ENCODE peak calls at places on chromosomes 6 and 20, in four cellular contexts. R is H1, P is K562, D is HepG2. U is an unnamed sample.

GRCh38 chr6:15715060-15715459 is 52.2 kb upstream of the DTNBP1 start:
- DNase-seq in R (no peak), P (no peak), D (no peak), U (no peak)

GRCh38 chr20:60559462-60559861 is 601.2 kb downstream of the CDH26 start:
- DNase-seq in R (no peak), P (no peak), D (no peak), U (no peak)

GRCh38 chr6:42259841-42260395 is 42.3 kb upstream of the MRPS10 start:
- DNase-seq in R (no peak), P (peak; percentile 42), D (no peak), U (no peak)

GRCh38 chr20:62219992-62220665 is at the start of gene HRH3:
- DNase-seq in R (peak; percentile 80), P (peak; percentile 96), D (peak; percentile 41), U (no peak)

GRCh38 chr6:135162678-135163439 is 18.2 kb upstream of the MYB start:
- DNase-seq in R (peak; percentile 93), P (peak; percentile 73), D (peak; percentile 23), U (no peak)

GRCh38 chr20:35954907-35955251 is 577 bp upstream of the SCAND1 start:
- DNase-seq in R (no peak), P (no peak), D (peak; percentile 58), U (no peak)

GRCh38 chr6:84119277-84119676 is 85.7 kb downstream of the MRAP2 start:
- DNase-seq in R (no peak), P (no peak), D (no peak), U (no peak)

GRCh38 chr6:148342146-148343027 is at the start of gene SASH1:
- DNase-seq in R (peak; percentile 86), P (no peak), D (peak; percentile 96), U (peak; percentile 5)

GRCh38 chr20:45945678-45946148 is 11.2 kb downstream of the PCIF1 start:
- DNase-seq in R (no peak), P (no peak), D (no peak), U (no peak)

GRCh38 chr20:35091808-35092523 is 641 bp downstream of the TRPC4AP start:
- DNase-seq in R (no peak), P (no peak), D (peak; percentile 44), U (no peak)

GRCh38 chr6:72205500-72205899 is 319.1 kb downstream of the RIMS1 start:
- DNase-seq in R (no peak), P (no peak), D (no peak), U (no peak)

GRCh38 chr6:19902201-19902600 is 65.0 kb downstream of the ID4 start:
- DNase-seq in R (no peak), P (no peak), D (no peak), U (no peak)

GRCh38 chr20:16366548-16366947 is 206.7 kb downstream of the KIF16B start:
- DNase-seq in R (no peak), P (no peak), D (no peak), U (no peak)

GRCh38 chr6:138795809-138796469 is at the start of gene ECT2L:
- DNase-seq in R (peak; percentile 89), P (no peak), D (no peak), U (no peak)

GRCh38 chr6:63347599-63347998 is 27.8 kb upstream of the LGSN start:
- DNase-seq in R (no peak), P (no peak), D (peak; percentile 48), U (no peak)

GRCh38 chr20:52340036-52340634 is 148.6 kb upstream of the ZFP64 start:
- DNase-seq in R (no peak), P (peak; percentile 16), D (peak; percentile 54), U (no peak)

GRCh38 chr6:43478008-43478372 is 620 bp downstream of the TJAP1 start:
- DNase-seq in R (no peak), P (no peak), D (no peak), U (no peak)

GRCh38 chr20:53080969-53081871 is 109.1 kb downstream of the TSHZ2 start:
- DNase-seq in R (no peak), P (no peak), D (peak; percentile 99), U (no peak)

GRCh38 chr20:36273414-36274247 is 32.5 kb upstream of the DLGAP4 start:
- DNase-seq in R (peak; percentile 41), P (no peak), D (no peak), U (no peak)

GRCh38 chr20:23103284-23104018 is 17.3 kb upstream of the CD93 start:
- DNase-seq in R (no peak), P (no peak), D (no peak), U (no peak)

DNA sequence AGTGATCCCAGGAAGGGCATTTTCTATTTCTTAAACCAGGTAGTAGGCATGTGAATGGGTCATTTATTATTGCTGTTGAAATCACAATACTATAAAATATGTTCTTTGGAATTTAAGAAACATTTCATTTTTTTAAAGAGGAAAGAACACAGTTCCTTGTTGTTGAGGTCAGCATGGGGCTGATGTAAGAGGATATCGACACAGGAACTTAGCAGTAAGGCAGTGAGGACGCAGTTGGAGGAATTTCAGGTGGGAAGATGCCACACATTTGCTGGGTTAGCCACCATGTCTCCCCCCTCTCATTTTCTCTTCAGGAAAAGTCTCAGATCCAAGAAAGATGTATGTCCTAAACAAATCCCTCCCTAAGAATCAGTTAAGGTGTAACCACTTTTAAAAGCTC is 99.1 kb downstream of the TCP11 start:
- DNase-seq in R (no peak), P (no peak), D (no peak), U (no peak)
- TF ChIP-seq ATF2 in R (no peak), P (no peak), D (no peak), U (no peak)

GRCh38 chr6:2763345-2763841 is 1.8 kb upstream of the WRNIP1 start:
- DNase-seq in R (no peak), P (no peak), D (no peak), U (no peak)

GRCh38 chr6:2763876-2764540 is 1.2 kb upstream of the WRNIP1 start:
- DNase-seq in R (no peak), P (no peak), D (no peak), U (no peak)

GRCh38 chr6:2758980-2759379 is 6.2 kb upstream of the WRNIP1 start:
- DNase-seq in R (no peak), P (no peak), D (no peak), U (no peak)

GRCh38 chr6:2764610-2765165 is 505 bp upstream of the WRNIP1 start:
- DNase-seq in R (peak; percentile 86), P (peak; percentile 97), D (peak; percentile 50), U (no peak)

GRCh38 chr6:2760882-2761842 is 4.0 kb upstream of the WRNIP1 start:
- DNase-seq in R (no peak), P (peak; percentile 57), D (no peak), U (no peak)
- TF ChIP-seq RFX5 in R (no peak), P (no peak), D (no peak), U (no peak)

GRCh38 chr6:118772886-118773285 is 121.1 kb upstream of the ASF1A start:
- DNase-seq in R (no peak), P (no peak), D (no peak), U (no peak)

GRCh38 chr6:118770835-118771234 is 119.4 kb upstream of the CEP85L start:
- DNase-seq in R (no peak), P (no peak), D (no peak), U (no peak)

GRCh38 chr6:118768904-118769325 is 117.5 kb upstream of the CEP85L start:
- DNase-seq in R (no peak), P (no peak), D (no peak), U (no peak)

GRCh38 chr6:118770112-118770788 is 118.9 kb upstream of the CEP85L start:
- DNase-seq in R (no peak), P (no peak), D (no peak), U (no peak)

DNA sequence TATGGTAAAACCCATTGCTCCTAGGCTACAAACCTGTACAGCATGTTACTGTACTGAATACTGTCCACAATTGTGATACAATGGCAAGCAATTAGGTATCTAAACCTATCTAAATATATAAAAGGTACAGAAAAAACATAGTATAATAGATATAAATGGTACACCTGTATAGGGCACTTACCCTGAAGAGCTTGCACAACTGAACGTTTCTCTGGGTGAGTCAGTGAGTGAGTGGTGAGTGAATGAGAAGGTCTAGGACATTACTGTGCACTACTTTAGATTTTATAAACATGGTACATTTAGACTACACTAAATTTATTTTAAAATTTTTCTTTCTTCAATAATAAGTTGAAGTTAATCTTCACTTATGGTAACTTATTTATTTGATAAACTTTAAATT is 119.9 kb upstream of the CEP85L start:
- DNase-seq in R (no peak), P (no peak), D (no peak), U (no peak)
- TF ChIP-seq ATF2 in R (no peak), P (no peak), D (no peak), U (no peak)

GRCh38 chr6:114537977-114538376 is 195.2 kb upstream of the HS3ST5 start:
- DNase-seq in R (no peak), P (no peak), D (no peak), U (no peak)

GRCh38 chr6:114534813-114535212 is 192.0 kb upstream of the HS3ST5 start:
- DNase-seq in R (no peak), P (no peak), D (no peak), U (no peak)
- TF ChIP-seq RFX5 in R (no peak), P (no peak), D (no peak), U (no peak)

GRCh38 chr20:19104186-19104585 is 108.3 kb upstream of the SLC24A3 start:
- DNase-seq in R (no peak), P (no peak), D (no peak), U (no peak)
- TF ChIP-seq ATF2 in R (no peak), P (no peak), D (no peak), U (no peak)

GRCh38 chr20:57200882-57201723 is 65.3 kb downstream of the BMP7 start:
- DNase-seq in R (no peak), P (no peak), D (no peak), U (no peak)
- TF ChIP-seq RFX5 in R (no peak), P (no peak), D (no peak), U (no peak)

GRCh38 chr6:106528521-106528920 is 100.8 kb downstream of the RTN4IP1 start:
- DNase-seq in R (no peak), P (no peak), D (no peak), U (no peak)

GRCh38 chr6:106527979-106528378 is 101.3 kb downstream of the RTN4IP1 start:
- DNase-seq in R (no peak), P (no peak), D (no peak), U (no peak)

GRCh38 chr6:106530026-106530425 is 99.3 kb downstream of the RTN4IP1 start:
- DNase-seq in R (no peak), P (no peak), D (no peak), U (no peak)

GRCh38 chr6:106529438-106529837 is 99.9 kb downstream of the RTN4IP1 start:
- DNase-seq in R (no peak), P (no peak), D (no peak), U (no peak)

DNA sequence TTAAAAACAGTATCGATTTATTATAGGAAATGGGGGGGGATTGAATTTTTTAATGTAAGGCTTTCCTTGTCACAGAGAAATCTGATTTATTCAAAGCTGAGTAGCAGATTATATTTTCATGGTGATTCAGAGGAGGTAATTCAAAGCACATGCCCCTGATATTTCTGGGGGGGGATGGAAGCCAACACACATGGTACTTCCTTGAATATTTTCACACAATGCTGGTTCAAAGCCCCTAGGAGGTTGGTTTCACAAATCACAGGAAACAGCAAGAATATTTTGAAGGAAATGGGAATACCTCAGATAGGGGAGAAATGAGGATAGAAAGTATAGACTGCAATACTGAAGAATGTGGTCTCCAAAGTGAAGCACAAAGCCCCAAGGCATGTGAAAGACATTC is 98.8 kb downstream of the RTN4IP1 start:
- DNase-seq in R (no peak), P (no peak), D (no peak), U (no peak)
- TF ChIP-seq ATF2 in R (no peak), P (no peak), D (no peak), U (no peak)

GRCh38 chr20:54234991-54235390 is 27.1 kb downstream of the PFDN4 start:
- DNase-seq in R (no peak), P (no peak), D (no peak), U (no peak)

GRCh38 chr20:54237544-54237943 is 29.7 kb downstream of the PFDN4 start:
- DNase-seq in R (no peak), P (no peak), D (no peak), U (no peak)
- TF ChIP-seq RFX5 in R (no peak), P (no peak), D (no peak), U (no peak)

U was measured in GM12878.